ENCODE peak calls at places on chromosomes 16 and 17, in nine cellular contexts. K is fibroblast of pulmonary artery, V is sigmoid colon, P is astrocyte of the cerebellum, M is ascending aorta, Z is GM23338, O is WTC11, L is mucosa of descending colon, F is left ventricle myocardium inferior. R is an unnamed sample.

GRCh38 chr16:88303405-88303804 is 79.4 kb upstream of the ZNF469 start:
- DNase-seq in K (no peak), V (no peak), P (no peak), M (no peak), Z (no peak), O (no peak), L (no peak), F (no peak), R (no peak)

GRCh38 chr16:66150691-66151090 is 215.8 kb upstream of the CDH5 start:
- DNase-seq in K (no peak), V (no peak), P (peak), M (no peak), Z (no peak), O (no peak), L (no peak), F (no peak), R (no peak)

GRCh38 chr16:88532434-88533241 is 37.6 kb upstream of the ZC3H18 start:
- DNase-seq in K (no peak), V (no peak), P (no peak), M (no peak), Z (no peak), O (no peak), L (no peak), F (no peak), R (no peak)

GRCh38 chr16:85134076-85134793 is 22.0 kb upstream of the CIBAR2 start:
- DNase-seq in K (no peak), V (no peak), P (no peak), M (no peak), Z (no peak), O (no peak), L (no peak), F (no peak), R (no peak)

GRCh38 chr16:67801889-67802288 is 4.5 kb downstream of the RANBP10 start:
- DNase-seq in K (no peak), V (no peak), P (no peak), M (no peak), Z (no peak), O (no peak), L (no peak), F (no peak), R (no peak)

GRCh38 chr16:55285586-55285985 is 38.4 kb upstream of the IRX6 start:
- DNase-seq in K (no peak), V (no peak), P (no peak), M (no peak), Z (no peak), O (no peak), L (no peak), F (no peak), R (no peak)

GRCh38 chr16:67015317-67015731 is 13.6 kb upstream of the CBFB start:
- DNase-seq in K (no peak), V (peak), P (no peak), M (no peak), Z (no peak), O (no peak), L (peak), F (no peak), R (no peak)

GRCh38 chr17:74678541-74678940 is 34.2 kb downstream of the CD300LF start:
- DNase-seq in K (no peak), V (no peak), P (no peak), M (no peak), Z (no peak), O (no peak), L (no peak), F (no peak), R (no peak)

DNA sequence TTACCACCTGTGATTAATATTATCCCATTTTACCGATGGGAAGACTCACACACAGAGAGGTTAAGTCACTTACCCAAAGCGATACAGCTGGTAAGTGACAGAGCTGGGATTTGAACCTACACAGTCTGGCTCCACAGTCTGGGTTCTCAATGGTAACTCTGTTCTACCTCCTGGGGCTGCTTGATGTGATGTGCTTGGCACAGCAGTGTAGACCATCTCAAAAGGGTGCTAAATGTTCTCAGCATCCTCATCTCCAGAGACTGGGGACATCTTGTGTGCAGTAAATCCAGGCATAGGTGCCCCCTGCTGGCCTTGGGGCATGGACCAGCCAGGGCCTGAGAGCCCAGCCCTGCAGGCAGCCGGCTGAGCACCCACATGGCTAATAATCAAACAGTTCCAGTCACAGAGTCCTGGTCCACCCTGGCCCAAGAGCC is 15.4 kb upstream of the KATNB1 start:
- DNase-seq in K (peak), V (no peak), P (peak), M (no peak), Z (peak), O (peak), L (peak), F (no peak), R (peak)
- TF ChIP-seq CTCF in K (peak), V (no peak), P (peak), M (peak), Z (peak), O (no peak), L (no peak), F (peak), R (peak)

GRCh38 chr17:49624896-49625295 is 49.2 kb downstream of the NXPH3 start:
- DNase-seq in K (peak), V (no peak), P (no peak), M (no peak), Z (no peak), O (no peak), L (no peak), F (no peak), R (no peak)
- TF ChIP-seq CTCF in K (no peak), V (no peak), P (no peak), M (no peak), Z (no peak), O (no peak), L (no peak), F (no peak), R (no peak)

GRCh38 chr17:51640108-51640622 is 379.8 kb downstream of the UTP18 start:
- DNase-seq in K (no peak), V (no peak), P (no peak), M (no peak), Z (peak), O (peak), L (no peak), F (no peak), R (no peak)
- TF ChIP-seq CTCF in K (no peak), V (no peak), P (no peak), M (no peak), Z (peak), O (no peak), L (no peak), F (peak), R (peak)

DNA sequence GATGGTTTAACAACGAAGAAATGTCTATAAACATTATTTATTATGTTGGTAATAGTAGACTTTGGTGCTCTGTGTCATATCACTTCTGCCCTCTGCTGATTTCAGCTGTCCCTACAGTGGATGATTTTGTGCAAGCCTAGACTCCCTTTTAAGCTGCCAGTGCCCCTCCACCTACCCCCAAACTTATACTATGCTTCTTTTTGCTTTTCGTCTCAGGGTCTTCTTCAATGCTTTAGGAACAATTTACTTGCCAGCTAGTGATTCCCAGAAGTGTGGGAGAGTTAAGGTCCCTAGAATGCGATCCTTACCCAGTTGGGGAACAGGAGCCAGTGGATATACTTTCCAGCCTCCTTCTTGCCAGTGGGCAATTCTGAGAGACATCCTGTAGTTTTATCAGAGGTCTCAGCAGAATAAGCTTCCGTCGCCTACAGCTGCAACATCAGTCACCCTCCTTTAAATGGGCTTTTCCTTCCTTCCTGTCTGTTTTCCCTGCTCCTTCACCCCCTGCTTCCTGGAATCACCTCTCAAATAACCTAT is 4.1 kb downstream of the ICAM2 start:
- DNase-seq in K (no peak), V (no peak), P (no peak), M (no peak), Z (no peak), O (no peak), L (no peak), F (no peak), R (no peak)
- TF ChIP-seq CTCF in K (peak), V (no peak), P (peak), M (no peak), Z (peak), O (no peak), L (no peak), F (peak), R (no peak)

GRCh38 chr17:1506649-1507254 is 9.7 kb downstream of the INPP5K start:
- DNase-seq in K (no peak), V (no peak), P (no peak), M (no peak), Z (no peak), O (no peak), L (no peak), F (peak), R (no peak)

GRCh38 chr17:1511756-1512321 is 4.6 kb downstream of the INPP5K start:
- DNase-seq in K (peak), V (no peak), P (no peak), M (no peak), Z (no peak), O (no peak), L (peak), F (no peak), R (no peak)

GRCh38 chr17:1511290-1511689 is 5.1 kb downstream of the INPP5K start:
- DNase-seq in K (peak), V (peak), P (no peak), M (no peak), Z (no peak), O (no peak), L (peak), F (peak), R (no peak)

GRCh38 chr17:1512351-1512750 is 4.1 kb downstream of the INPP5K start:
- DNase-seq in K (no peak), V (no peak), P (no peak), M (no peak), Z (no peak), O (no peak), L (no peak), F (no peak), R (no peak)

GRCh38 chr17:1509255-1509943 is 7.0 kb downstream of the INPP5K start:
- DNase-seq in K (no peak), V (no peak), P (no peak), M (no peak), Z (no peak), O (no peak), L (peak), F (no peak), R (no peak)
- TF ChIP-seq CTCF in K (no peak), V (no peak), P (no peak), M (no peak), Z (no peak), O (no peak), L (no peak), F (no peak), R (no peak)

GRCh38 chr17:19363114-19363438 is 553 bp upstream of the B9D1 start:
- DNase-seq in K (no peak), V (no peak), P (no peak), M (no peak), Z (no peak), O (no peak), L (no peak), F (no peak), R (no peak)
- TF ChIP-seq CTCF in K (no peak), V (no peak), P (peak), M (no peak), Z (no peak), O (no peak), L (no peak), F (peak), R (no peak)

DNA sequence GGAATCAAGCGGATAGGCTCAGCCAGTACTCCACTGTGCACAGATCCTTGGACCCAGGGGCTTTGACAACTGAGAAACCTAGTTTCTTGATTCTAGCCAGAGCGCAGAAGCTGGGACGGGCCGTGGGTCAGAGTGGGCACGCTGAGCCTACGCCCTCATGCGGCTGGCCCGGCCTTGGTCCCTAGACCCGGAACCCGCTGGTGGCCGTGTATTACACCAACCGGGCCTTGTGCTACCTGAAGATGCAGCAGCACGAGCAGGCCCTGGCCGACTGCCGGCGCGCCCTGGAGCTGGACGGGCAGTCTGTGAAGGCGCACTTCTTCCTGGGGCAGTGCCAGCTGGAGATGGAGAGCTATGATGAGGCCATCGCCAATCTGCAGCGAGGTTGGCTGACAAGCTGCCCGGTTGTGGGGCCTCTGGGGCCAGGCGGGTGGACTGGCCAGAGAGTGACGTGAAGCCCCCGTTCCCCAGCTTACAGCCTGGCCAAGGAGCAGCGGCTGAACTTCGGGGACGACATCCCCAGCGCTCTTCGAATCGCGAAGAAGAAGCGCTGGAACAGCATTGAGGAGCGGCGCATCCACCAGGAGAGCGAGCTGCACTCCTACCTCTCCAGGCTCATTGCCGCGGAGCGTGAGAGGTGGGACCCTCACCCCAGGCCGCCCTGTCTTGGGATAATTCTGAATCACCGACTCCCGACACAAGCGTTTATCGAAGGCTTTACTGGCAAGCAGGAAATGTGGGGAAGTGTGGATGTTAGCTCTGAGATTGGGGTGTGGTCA is 946 bp downstream of the STUB1 start:
- DNase-seq in K (peak), V (no peak), P (no peak), M (no peak), Z (peak), O (no peak), L (peak), F (no peak), R (no peak)
- TF ChIP-seq CTCF in K (no peak), V (no peak), P (peak), M (no peak), Z (peak), O (no peak), L (no peak), F (no peak), R (no peak)

GRCh38 chr16:49856741-49857330 is 924 bp upstream of the ZNF423 start:
- DNase-seq in K (peak), V (peak), P (peak), M (no peak), Z (peak), O (peak), L (peak), F (peak), R (peak)
- TF ChIP-seq CTCF in K (peak), V (no peak), P (peak), M (peak), Z (peak), O (no peak), L (no peak), F (no peak), R (no peak)

DNA sequence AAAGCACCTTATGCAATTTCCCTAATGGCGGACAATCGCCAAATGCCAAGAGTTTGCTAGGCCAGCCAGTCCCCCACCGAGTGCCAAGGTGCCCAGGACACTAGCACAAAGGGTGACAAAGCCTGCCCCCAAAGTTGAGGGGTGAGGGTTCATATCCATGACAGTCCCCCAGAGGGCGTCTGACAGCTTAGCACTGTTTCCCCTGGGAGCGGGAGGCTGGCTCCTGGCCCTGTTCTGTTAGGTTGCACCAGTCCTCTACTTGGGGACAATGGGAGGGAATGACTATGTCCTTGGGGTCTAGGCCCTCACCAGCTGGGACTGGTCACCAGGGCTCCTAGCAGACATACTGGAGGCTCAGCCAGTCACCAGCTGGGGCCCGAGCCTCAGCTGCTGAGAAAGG is 66.9 kb downstream of the MYO18A start:
- DNase-seq in K (no peak), V (no peak), P (no peak), M (no peak), Z (peak), O (peak), L (no peak), F (no peak), R (no peak)
- TF ChIP-seq CTCF in K (no peak), V (no peak), P (peak), M (no peak), Z (peak), O (peak), L (no peak), F (no peak), R (no peak)

DNA sequence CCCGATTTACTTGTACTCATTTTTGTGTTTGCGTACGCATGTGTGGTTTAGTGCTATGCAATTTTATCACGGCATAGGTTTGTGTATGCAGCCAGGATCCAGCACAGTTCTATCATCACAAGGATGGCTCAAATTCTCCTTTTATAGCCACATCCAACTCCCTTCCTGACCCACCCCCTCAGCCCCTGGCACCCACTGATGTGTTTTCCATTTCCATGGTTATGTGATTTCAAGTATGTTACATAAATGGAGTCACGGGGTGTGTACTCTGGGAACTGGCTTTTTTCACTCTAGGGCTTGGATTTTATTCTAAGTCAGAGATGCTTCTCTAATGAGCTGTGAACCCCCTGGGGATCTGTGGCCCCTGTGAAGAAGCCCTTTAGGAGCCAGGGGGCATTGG is 16.8 kb downstream of the IL4R start:
- DNase-seq in K (peak), V (peak), P (peak), M (no peak), Z (no peak), O (no peak), L (peak), F (peak), R (no peak)
- TF ChIP-seq CTCF in K (no peak), V (no peak), P (no peak), M (no peak), Z (no peak), O (no peak), L (no peak), F (no peak), R (no peak)